ENCODE peak calls at places on chromosomes 16 and 17, in five cellular contexts. G, I, T, U and C are unnamed samples.

GRCh38 chr16:66751135-66751991 is at the start of gene DYNC1LI2:
- DNase-seq in G (no peak), I (peak), T (peak), U (peak), C (peak)

GRCh38 chr17:28563475-28563874 is 7.8 kb downstream of the PIGS start:
- DNase-seq in G (peak), I (no peak), T (no peak), U (no peak), C (no peak)

GRCh38 chr17:3535253-3535995 is 22.2 kb downstream of the TRPV3 start:
- DNase-seq in G (no peak), I (peak), T (peak), U (no peak), C (peak)

GRCh38 chr16:72848045-72848410 is 199.9 kb downstream of the ZFHX3 start:
- DNase-seq in G (no peak), I (no peak), T (no peak), U (no peak), C (no peak)

GRCh38 chr16:8703693-8704092 is 29.3 kb downstream of the ABAT start:
- DNase-seq in G (no peak), I (no peak), T (no peak), U (no peak), C (no peak)

GRCh38 chr16:15434425-15435215 is at the start of gene BMERB1:
- DNase-seq in G (no peak), I (peak), T (peak), U (peak), C (peak)

GRCh38 chr16:19135201-19135838 is 21.6 kb downstream of the ITPRIPL2 start:
- DNase-seq in G (no peak), I (no peak), T (no peak), U (no peak), C (no peak)

GRCh38 chr17:27408891-27409290 is 47.4 kb upstream of the KSR1 start:
- DNase-seq in G (no peak), I (no peak), T (no peak), U (no peak), C (no peak)

GRCh38 chr17:70078549-70078948 is 3.5 kb downstream of the KCNJ16 start:
- DNase-seq in G (no peak), I (no peak), T (no peak), U (no peak), C (no peak)

GRCh38 chr17:47693667-47694017 is 319 bp upstream of the TBKBP1 start:
- DNase-seq in G (no peak), I (no peak), T (peak), U (no peak), C (no peak)

GRCh38 chr16:66940236-66940635 is 4.9 kb downstream of the CES2 start:
- DNase-seq in G (no peak), I (no peak), T (no peak), U (no peak), C (no peak)

GRCh38 chr17:78896091-78896833 is 6.7 kb downstream of the CEP295NL start:
- DNase-seq in G (no peak), I (no peak), T (no peak), U (no peak), C (no peak)

GRCh38 chr17:47203984-47204721 is 5.0 kb upstream of the MYL4 start:
- DNase-seq in G (no peak), I (no peak), T (peak), U (peak), C (no peak)

GRCh38 chr17:16987830-16988601 is 16.1 kb upstream of the TNFRSF13B start:
- DNase-seq in G (peak), I (peak), T (peak), U (no peak), C (peak)